ENCODE peak calls at places on chromosomes 6 and 20, in seven cellular contexts. M is HL-60, S is tibial nerve, B is fibroblast of lung, J is astrocyte of the spinal cord, C is mucosa of descending colon, I is pancreas. U is an unnamed sample.
A peak's percentile ranks its signal among the peaks of the same experiment; 100 is the strongest.

GRCh38 chr20:46174469-46175126 is 56.5 kb downstream of the CD40 start:
- DNase-seq in M (peak; percentile 60), S (peak; percentile 69), B (peak; percentile 48), J (peak; percentile 43), C (peak; percentile 84), I (peak; percentile 62), U (peak; percentile 93)

GRCh38 chr6:16276991-16277981 is 38.9 kb downstream of the GMPR start:
- DNase-seq in M (peak; percentile 67), S (peak; percentile 12), B (peak; percentile 84), J (peak; percentile 90), C (peak; percentile 25), I (no peak), U (peak; percentile 64)

GRCh38 chr6:128736780-128737179 is 146.2 kb upstream of the LAMA2 start:
- DNase-seq in M (no peak), S (no peak), B (no peak), J (no peak), C (no peak), I (no peak), U (no peak)

GRCh38 chr6:41278699-41279405 is 7.6 kb downstream of the TREM1 start:
- DNase-seq in M (peak; percentile 88), S (peak; percentile 54), B (peak; percentile 55), J (peak; percentile 39), C (peak; percentile 72), I (peak; percentile 52), U (peak; percentile 58)

GRCh38 chr6:46184114-46184513 is 13.3 kb upstream of the ENPP5 start:
- DNase-seq in M (no peak), S (peak; percentile 35), B (peak; percentile 69), J (peak; percentile 84), C (no peak), I (no peak), U (no peak)

GRCh38 chr6:24996145-24996836 is 60.5 kb upstream of the RIPOR2 start:
- DNase-seq in M (peak; percentile 31), S (no peak), B (no peak), J (no peak), C (no peak), I (no peak), U (no peak)

GRCh38 chr20:16082051-16082550 is 491.1 kb downstream of the KIF16B start:
- DNase-seq in M (no peak), S (no peak), B (no peak), J (no peak), C (no peak), I (no peak), U (no peak)

GRCh38 chr6:144156991-144157390 is 6.7 kb downstream of the STX11 start:
- DNase-seq in M (no peak), S (no peak), B (no peak), J (no peak), C (no peak), I (no peak), U (no peak)

GRCh38 chr6:99151634-99152344 is 197.7 kb downstream of the FAXC start:
- DNase-seq in M (peak; percentile 39), S (no peak), B (no peak), J (peak; percentile 13), C (peak; percentile 43), I (no peak), U (peak; percentile 49)

GRCh38 chr6:117818449-117818848 is 88.6 kb upstream of the SLC35F1 start:
- DNase-seq in M (no peak), S (no peak), B (no peak), J (no peak), C (no peak), I (no peak), U (no peak)

GRCh38 chr6:125745281-125746018 is 4.0 kb upstream of the HEY2 start:
- DNase-seq in M (no peak), S (no peak), B (no peak), J (no peak), C (no peak), I (peak; percentile 17), U (no peak)

GRCh38 chr20:33584976-33585375 is 77.2 kb upstream of the C20orf144 start:
- DNase-seq in M (no peak), S (no peak), B (no peak), J (no peak), C (no peak), I (no peak), U (no peak)

GRCh38 chr20:17629025-17629424 is 53.0 kb downstream of the RRBP1 start:
- DNase-seq in M (no peak), S (no peak), B (no peak), J (no peak), C (no peak), I (no peak), U (no peak)

GRCh38 chr20:34956041-34956458 is 382 bp downstream of the MYH7B start:
- DNase-seq in M (no peak), S (no peak), B (no peak), J (no peak), C (no peak), I (no peak), U (no peak)

GRCh38 chr6:37340639-37340943 is 13.2 kb upstream of the RNF8 start:
- DNase-seq in M (no peak), S (no peak), B (no peak), J (no peak), C (no peak), I (no peak), U (no peak)

GRCh38 chr6:127403636-127404035 is 55.6 kb downstream of the KIAA0408 start:
- DNase-seq in M (no peak), S (no peak), B (no peak), J (no peak), C (no peak), I (no peak), U (peak; percentile 38)

GRCh38 chr20:46983466-46983865 is 88.8 kb downstream of the EYA2 start:
- DNase-seq in M (no peak), S (no peak), B (no peak), J (no peak), C (no peak), I (no peak), U (no peak)

GRCh38 chr6:46882622-46883021 is 39.1 kb downstream of the ADGRF5 start:
- DNase-seq in M (no peak), S (no peak), B (no peak), J (no peak), C (no peak), I (no peak), U (no peak)

GRCh38 chr6:137699036-137699683 is 167.9 kb upstream of the TNFAIP3 start:
- DNase-seq in M (peak; percentile 78), S (no peak), B (no peak), J (no peak), C (no peak), I (no peak), U (no peak)

GRCh38 chr6:14671937-14672336 is 554.4 kb downstream of the CD83 start:
- DNase-seq in M (no peak), S (no peak), B (no peak), J (no peak), C (no peak), I (no peak), U (no peak)

GRCh38 chr6:20564269-20564668 is 30.0 kb downstream of the CDKAL1 start:
- DNase-seq in M (no peak), S (no peak), B (peak; percentile 56), J (peak; percentile 57), C (no peak), I (no peak), U (peak; percentile 36)

GRCh38 chr6:157841211-157841840 is 18.3 kb downstream of the SNX9 start:
- DNase-seq in M (no peak), S (no peak), B (no peak), J (no peak), C (peak; percentile 30), I (no peak), U (peak; percentile 46)

DNA sequence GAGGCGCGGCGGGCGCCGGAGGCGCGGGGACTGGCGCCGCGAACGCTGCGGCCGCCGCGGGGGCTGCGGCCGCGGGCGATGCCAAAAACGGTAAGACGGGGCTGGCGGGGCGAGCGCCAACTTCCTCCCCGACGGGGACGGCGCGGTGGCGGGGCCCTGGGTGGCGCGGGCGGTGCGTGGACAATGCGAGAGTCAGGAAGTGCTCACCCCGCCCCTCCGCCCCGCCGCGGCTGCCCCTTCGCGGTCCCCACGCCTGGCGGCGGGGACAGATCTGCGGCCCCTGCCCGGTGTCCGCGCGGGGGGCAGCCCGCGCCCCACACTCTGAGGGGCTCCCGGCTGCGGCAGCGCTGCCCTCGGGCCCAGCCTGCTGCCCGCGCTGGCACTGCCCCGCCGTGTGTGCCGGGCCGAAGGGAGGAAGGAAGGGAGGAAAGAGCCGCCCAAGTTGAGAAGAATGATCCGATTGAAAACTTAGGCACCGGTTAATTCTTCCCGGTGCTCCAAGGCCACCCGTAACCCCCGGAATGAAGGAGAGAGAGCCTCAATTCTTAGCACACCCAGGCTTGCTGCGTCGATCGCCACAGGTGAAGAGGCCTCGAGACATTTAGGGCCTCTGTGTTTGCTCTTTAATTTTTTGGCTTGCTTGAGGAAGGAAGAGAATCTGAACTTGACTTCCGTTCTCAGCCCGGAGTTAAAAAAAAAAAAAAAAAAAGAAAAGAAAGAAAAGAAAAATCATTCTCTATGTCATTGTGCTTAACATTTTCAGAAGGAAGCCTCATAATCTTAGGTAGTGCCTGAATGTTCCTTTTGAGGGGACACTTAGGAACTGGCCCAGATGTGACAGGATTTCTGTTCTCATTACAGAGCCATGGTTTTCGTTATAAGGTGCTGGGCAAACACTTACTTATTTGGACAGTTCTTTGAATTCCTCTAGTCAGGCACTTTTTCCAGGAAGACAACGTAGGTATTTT is 982 bp downstream of the HECA start:
- DNase-seq in M (peak; percentile 74), S (no peak), B (peak; percentile 42), J (peak; percentile 47), C (peak; percentile 77), I (peak; percentile 62), U (peak; percentile 57)
- TF ChIP-seq CTCF in M (no peak), S (no peak), B (no peak), J (no peak), C (no peak), I (no peak), U (no peak)

GRCh38 chr20:3820048-3820900 is at the start of gene AP5S1:
- DNase-seq in M (peak; percentile 97), S (peak; percentile 97), B (peak; percentile 97), J (peak; percentile 97), C (peak; percentile 99), I (peak; percentile 97), U (peak; percentile 94)
- TF ChIP-seq CTCF in M (peak; percentile 72), S (peak; percentile 99), B (peak; percentile 62), J (peak; percentile 82), C (peak; percentile 97), I (peak; percentile 96), U (peak; percentile 88)

GRCh38 chr6:44221291-44221960 is 2.0 kb upstream of the SLC29A1 start:
- DNase-seq in M (peak; percentile 89), S (peak; percentile 81), B (peak; percentile 84), J (peak; percentile 75), C (peak; percentile 97), I (peak; percentile 97), U (peak; percentile 85)
- TF ChIP-seq CTCF in M (peak; percentile 93), S (peak; percentile 85), B (peak; percentile 90), J (peak; percentile 80), C (peak; percentile 71), I (peak; percentile 61), U (peak; percentile 92)

DNA sequence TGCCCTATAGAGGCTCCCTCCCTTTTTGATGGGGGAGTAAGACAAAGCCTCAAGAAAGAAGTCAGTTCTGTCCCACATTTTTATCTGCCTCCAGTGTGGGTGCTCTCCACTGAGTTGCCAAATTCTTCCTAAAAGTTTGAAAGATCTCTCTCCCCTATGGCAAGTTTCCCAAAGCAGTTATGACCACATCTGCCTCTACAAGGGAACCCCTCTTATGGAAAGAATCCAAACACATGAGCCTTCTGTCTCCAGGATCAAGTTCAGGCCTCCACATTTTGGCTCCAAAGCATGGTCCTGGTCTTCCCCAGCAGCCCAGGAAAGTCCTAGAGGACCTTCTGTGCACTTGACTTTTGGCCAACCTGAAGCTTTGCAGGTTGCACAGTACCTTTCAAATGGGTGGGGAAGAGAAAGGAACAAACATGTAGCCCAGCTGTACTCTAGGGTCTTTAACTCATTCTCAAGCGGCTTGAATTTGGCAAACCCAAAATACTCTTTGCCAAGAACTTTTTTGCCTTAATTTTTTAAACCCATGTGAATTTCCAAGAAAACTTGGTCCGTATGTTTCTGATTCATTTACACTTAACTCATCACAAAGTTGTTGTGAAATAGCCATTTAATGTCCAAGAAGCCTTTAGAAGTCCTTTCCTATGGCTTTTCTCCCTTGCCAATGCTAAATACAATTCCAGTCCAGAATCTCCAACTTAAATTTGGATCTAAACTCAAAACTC is 240.0 kb upstream of the TBX18 start:
- DNase-seq in M (no peak), S (no peak), B (peak; percentile 40), J (no peak), C (no peak), I (no peak), U (no peak)
- TF ChIP-seq CTCF in M (no peak), S (no peak), B (no peak), J (no peak), C (no peak), I (no peak), U (no peak)

U was measured in GM13976.